ENCODE peak calls at places on chromosomes 12 and 14, in five cellular contexts. One of them, this sample, is unnamed.

GRCh38 chr14:75279739-75280447 is 1.3 kb downstream of the FOS start:
- DNase-seq in SK-MEL-5: peak
- DNase-seq in A172: no peak
- DNase-seq in ACHN: no peak
- DNase-seq in GM04504: peak
- DNase-seq in this sample: no peak

GRCh38 chr14:99138999-99139865 is 132.8 kb downstream of the BCL11B start:
- DNase-seq in A172: no peak
- DNase-seq in SK-MEL-5: no peak
- DNase-seq in ACHN: no peak
- DNase-seq in GM04504: no peak
- DNase-seq in this sample: no peak

GRCh38 chr12:70660620-70661219 is 23.5 kb upstream of the PTPRB start:
- DNase-seq in SK-MEL-5: peak
- DNase-seq in ACHN: peak
- DNase-seq in A172: peak
- DNase-seq in GM04504: peak
- DNase-seq in this sample: no peak

GRCh38 chr14:36519431-36520321 is at the start of gene NKX2-1:
- DNase-seq in ACHN: no peak
- DNase-seq in A172: no peak
- DNase-seq in GM04504: no peak
- DNase-seq in SK-MEL-5: no peak
- DNase-seq in this sample: peak

GRCh38 chr12:110279561-110279960 is 1.5 kb upstream of the ATP2A2 start:
- DNase-seq in GM04504: no peak
- DNase-seq in ACHN: no peak
- DNase-seq in SK-MEL-5: no peak
- DNase-seq in A172: no peak
- DNase-seq in this sample: no peak

GRCh38 chr12:42458575-42458974 is 131.0 kb downstream of the PRICKLE1 start:
- DNase-seq in A172: no peak
- DNase-seq in GM04504: no peak
- DNase-seq in SK-MEL-5: no peak
- DNase-seq in ACHN: no peak
- DNase-seq in this sample: no peak

GRCh38 chr14:33676135-33676566 is 274.7 kb downstream of the EGLN3 start:
- DNase-seq in GM04504: no peak
- DNase-seq in ACHN: peak
- DNase-seq in SK-MEL-5: peak
- DNase-seq in A172: peak
- DNase-seq in this sample: peak

GRCh38 chr12:6945613-6946012 is 1.8 kb downstream of the C12orf57 start:
- DNase-seq in GM04504: no peak
- DNase-seq in ACHN: no peak
- DNase-seq in A172: no peak
- DNase-seq in SK-MEL-5: no peak
- DNase-seq in this sample: no peak

This sample was measured in D341Med.